ENCODE peak calls at places on chromosomes 16 and 17, in seven cellular contexts. P is SK-N-SH, H is AG04450, A is fibroblast of lung, T is left ventricle myocardium inferior, N is cardiac muscle cell, R is sigmoid colon. J is an unnamed sample.

GRCh38 chr17:82237746-82238561 is 9.1 kb downstream of the SLC16A3 start:
- DNase-seq in T (peak), H (no peak), R (peak), N (no peak), P (no peak), A (no peak), J (no peak)

GRCh38 chr16:20743591-20743990 is 2.0 kb upstream of the THUMPD1 start:
- DNase-seq in P (no peak), N (no peak), A (no peak), H (no peak), T (no peak), R (no peak), J (no peak)

GRCh38 chr16:18800674-18801196 is 614 bp downstream of the ARL6IP1 start:
- DNase-seq in T (no peak), R (no peak), H (no peak), A (no peak), N (peak), P (no peak), J (peak)

GRCh38 chr17:51214920-51215319 is 44.9 kb downstream of the MBTD1 start:
- DNase-seq in P (no peak), R (no peak), N (peak), A (no peak), T (no peak), H (no peak), J (no peak)

GRCh38 chr17:40345161-40346034 is 19.1 kb downstream of the GJD3 start:
- DNase-seq in H (no peak), R (peak), N (peak), P (peak), T (peak), A (peak), J (peak)

GRCh38 chr17:42518046-42518754 is 17.8 kb upstream of the NAGLU start:
- DNase-seq in P (no peak), R (peak), A (peak), N (peak), T (peak), H (peak), J (no peak)

GRCh38 chr16:19879241-19879792 is 5.3 kb downstream of the GPRC5B start:
- DNase-seq in R (no peak), N (no peak), H (peak), P (peak), A (no peak), T (peak), J (peak)

GRCh38 chr17:39751016-39751543 is 13.3 kb downstream of the GRB7 start:
- DNase-seq in A (no peak), R (no peak), P (no peak), H (no peak), T (no peak), N (no peak), J (no peak)

GRCh38 chr17:16351831-16352230 is 1.4 kb downstream of the CENPV start:
- DNase-seq in P (no peak), R (no peak), H (no peak), N (peak), A (peak), T (no peak), J (no peak)

GRCh38 chr17:40371261-40371929 is 6.9 kb upstream of the GJD3 start:
- DNase-seq in P (peak), A (no peak), H (no peak), R (no peak), N (no peak), T (no peak), J (no peak)

GRCh38 chr16:53456625-53457024 is 22.4 kb downstream of the RBL2 start:
- DNase-seq in T (no peak), A (no peak), H (no peak), P (no peak), N (no peak), R (no peak), J (no peak)

GRCh38 chr17:55279788-55280579 is 15.2 kb downstream of the HLF start:
- DNase-seq in N (no peak), A (no peak), P (no peak), R (no peak), T (no peak), H (no peak), J (no peak)

GRCh38 chr16:74766729-74767128 is 7.9 kb downstream of the FA2H start:
- DNase-seq in P (no peak), R (no peak), N (no peak), A (no peak), T (no peak), H (no peak), J (no peak)

GRCh38 chr16:15857779-15858560 is 1.1 kb upstream of the MYH11 start:
- DNase-seq in H (no peak), R (peak), A (peak), T (peak), N (peak), P (peak), J (peak)

GRCh38 chr17:49616546-49617205 is 41.0 kb downstream of the NXPH3 start:
- DNase-seq in N (peak), H (no peak), R (peak), P (no peak), T (peak), A (peak), J (no peak)

GRCh38 chr16:84446596-84447392 is 57.7 kb downstream of the MEAK7 start:
- DNase-seq in T (no peak), H (no peak), N (no peak), R (peak), P (no peak), A (no peak), J (no peak)

DNA sequence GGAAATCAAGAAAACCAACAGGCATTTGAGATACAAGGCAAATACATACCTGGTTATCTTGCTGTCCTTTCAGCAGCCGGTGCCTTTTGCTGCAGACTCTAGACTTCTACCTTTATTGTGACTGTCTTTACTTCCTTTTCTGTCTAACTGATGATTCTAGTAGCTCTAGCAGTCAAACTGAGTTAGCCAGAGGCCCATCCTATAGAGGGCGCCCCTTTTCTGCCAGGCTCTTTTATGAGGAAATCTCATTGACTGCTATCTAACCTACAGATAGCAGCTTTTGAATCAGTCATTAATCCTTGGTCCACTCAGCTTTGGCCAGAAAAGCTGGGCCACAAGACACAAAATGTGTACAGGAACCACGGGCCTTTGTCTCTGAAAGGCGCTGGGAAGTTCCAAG is 87.5 kb upstream of the WSB1 start:
- DNase-seq in R (no peak), N (no peak), H (no peak), T (no peak), A (no peak), P (no peak), J (no peak)
- TF ChIP-seq CTCF in R (no peak), N (peak), H (peak), T (no peak), A (peak), P (peak), J (no peak)

GRCh38 chr17:353213-353837 is 718 bp upstream of the RPH3AL start:
- DNase-seq in H (no peak), T (no peak), R (no peak), P (no peak), N (no peak), A (no peak), J (no peak)
- H3K27ac ChIP-seq in H (no peak), T (peak), R (peak), P (no peak), N (peak), A (no peak), J (no peak)

GRCh38 chr17:71933306-71933705 is 187.5 kb upstream of the SOX9 start:
- DNase-seq in P (no peak), H (no peak), N (no peak), R (no peak), A (no peak), T (no peak), J (no peak)

GRCh38 chr17:71937914-71938313 is 182.9 kb upstream of the SOX9 start:
- DNase-seq in R (no peak), A (no peak), P (no peak), T (no peak), N (no peak), H (no peak), J (no peak)

GRCh38 chr17:71936977-71937376 is 183.8 kb upstream of the SOX9 start:
- DNase-seq in P (no peak), T (no peak), N (no peak), R (no peak), A (no peak), H (no peak), J (no peak)

GRCh38 chr17:71938340-71939010 is 182.3 kb upstream of the SOX9 start:
- DNase-seq in R (no peak), H (no peak), T (no peak), P (no peak), N (no peak), A (no peak), J (no peak)

DNA sequence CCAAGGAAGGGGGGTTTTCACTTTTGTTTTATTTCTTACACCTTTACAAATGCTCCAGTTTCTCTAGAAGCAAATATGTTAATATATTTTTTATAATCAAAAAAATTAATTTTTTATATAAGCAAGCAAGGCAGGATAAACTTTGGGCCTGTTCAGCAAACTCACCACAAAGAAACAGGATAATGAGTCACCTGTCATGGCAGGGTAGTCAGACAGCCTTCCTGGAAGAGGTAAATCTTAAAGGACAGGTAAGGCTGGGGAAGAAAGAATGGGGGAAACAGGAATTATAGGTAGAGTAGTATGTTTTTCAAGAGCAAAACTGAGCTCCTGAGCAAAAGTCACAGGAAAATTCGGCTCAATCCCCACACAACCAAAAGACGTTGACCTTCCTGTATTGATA is 186.3 kb upstream of the SOX9 start:
- DNase-seq in P (no peak), R (no peak), T (no peak), A (no peak), H (no peak), N (no peak), J (no peak)
- TF ChIP-seq CTCF in P (no peak), R (no peak), T (no peak), A (no peak), H (no peak), N (no peak), J (no peak)

GRCh38 chr16:86844691-86845090 is 266.3 kb downstream of the FOXL1 start:
- DNase-seq in A (no peak), H (no peak), R (no peak), P (no peak), T (no peak), N (no peak), J (no peak)
- H3K27ac ChIP-seq in A (no peak), H (no peak), R (no peak), P (no peak), T (no peak), N (no peak), J (no peak)

DNA sequence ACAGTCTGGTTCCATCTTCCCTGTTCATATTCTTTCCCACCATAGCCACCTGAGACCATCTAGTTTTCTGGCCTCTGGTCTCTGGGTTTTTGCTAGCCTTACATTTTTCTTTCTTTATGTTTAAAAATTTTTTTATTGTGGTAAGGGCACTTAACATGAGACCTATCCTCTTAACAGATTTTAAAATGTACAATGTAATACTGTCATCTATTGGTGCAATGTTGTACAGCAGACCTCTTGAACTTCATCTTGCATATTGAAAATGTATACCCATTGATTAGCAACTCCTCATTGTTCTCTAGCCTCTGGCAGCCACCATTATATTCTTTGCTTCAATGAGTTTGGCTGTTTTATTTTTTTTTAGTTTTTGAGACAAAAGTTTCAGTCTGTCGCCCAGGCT is 39.2 kb downstream of the ITGAM start:
- DNase-seq in N (peak), H (no peak), T (no peak), P (no peak), A (no peak), R (no peak), J (no peak)
- TF ChIP-seq CTCF in N (no peak), H (peak), T (peak), P (peak), A (no peak), R (no peak), J (peak)

GRCh38 chr16:1156111-1156982 is 3.4 kb downstream of the CACNA1H start:
- DNase-seq in A (no peak), R (peak), T (no peak), H (no peak), P (no peak), N (no peak), J (no peak)
- H3K27ac ChIP-seq in A (no peak), R (peak), T (peak), H (no peak), P (no peak), N (no peak), J (no peak)

GRCh38 chr17:57545836-57546305 is 199.2 kb downstream of the CCDC182 start:
- DNase-seq in A (no peak), R (no peak), H (no peak), T (no peak), P (peak), N (no peak), J (no peak)
- TF ChIP-seq CTCF in A (no peak), R (no peak), H (no peak), T (no peak), P (no peak), N (no peak), J (no peak)